ENCODE peak calls at places on chromosomes 1 and 21, in five cellular contexts. V, S, J, W and H are unnamed samples.

GRCh38 chr21:32889596-32889995 is 118.0 kb upstream of the PAXBP1 start:
- DNase-seq in V (no peak), S (no peak), J (no peak), W (peak; percentile 59), H (no peak)

GRCh38 chr1:30817083-30817450 is 59.5 kb upstream of the LAPTM5 start:
- DNase-seq in V (no peak), S (no peak), J (no peak), W (no peak), H (no peak)

GRCh38 chr21:41677671-41678015 is 89.2 kb downstream of the RIPK4 start:
- DNase-seq in V (no peak), S (no peak), J (no peak), W (peak; percentile 60), H (no peak)

GRCh38 chr1:175338447-175339135 is 146.0 kb upstream of the KIAA0040 start:
- DNase-seq in V (no peak), S (no peak), J (no peak), W (no peak), H (no peak)

GRCh38 chr1:29460211-29460610 is 223.9 kb downstream of the PTPRU start:
- DNase-seq in V (no peak), S (no peak), J (no peak), W (no peak), H (no peak)

GRCh38 chr21:44579056-44579832 is 1.2 kb downstream of the KRTAP10-5 start:
- DNase-seq in V (no peak), S (no peak), J (no peak), W (no peak), H (no peak)

GRCh38 chr1:214281030-214281901 is at the start of gene SMYD2:
- DNase-seq in V (no peak), S (no peak), J (peak; percentile 35), W (peak; percentile 64), H (peak; percentile 51)

GRCh38 chr1:20063861-20064292 is 6.1 kb upstream of the PLA2G5 start:
- DNase-seq in V (no peak), S (no peak), J (peak; percentile 87), W (peak; percentile 88), H (peak; percentile 83)

GRCh38 chr1:61980561-61980960 is 214.1 kb upstream of the L1TD1 start:
- DNase-seq in V (no peak), S (no peak), J (no peak), W (peak; percentile 2), H (peak; percentile 12)

GRCh38 chr1:176102243-176102642 is 104.8 kb downstream of the COP1 start:
- DNase-seq in V (no peak), S (no peak), J (peak; percentile 52), W (peak; percentile 21), H (peak; percentile 43)

GRCh38 chr1:223832637-223832943 is 13.2 kb downstream of the TP53BP2 start:
- DNase-seq in V (no peak), S (no peak), J (no peak), W (no peak), H (no peak)

GRCh38 chr1:229135773-229136172 is 135.1 kb upstream of the RAB4A start:
- DNase-seq in V (no peak), S (no peak), J (no peak), W (no peak), H (no peak)

GRCh38 chr1:227558807-227559186 is 4.6 kb upstream of the ZNF678 start:
- DNase-seq in V (no peak), S (no peak), J (no peak), W (no peak), H (no peak)

GRCh38 chr1:194544012-194544411 is 1357.6 kb upstream of the B3GALT2 start:
- DNase-seq in V (no peak), S (no peak), J (no peak), W (no peak), H (no peak)

GRCh38 chr1:236204043-236204442 is 61.7 kb downstream of the GPR137B start:
- DNase-seq in V (no peak), S (no peak), J (peak; percentile 65), W (no peak), H (peak; percentile 47)

GRCh38 chr1:208235983-208236761 is 8.0 kb downstream of the PLXNA2 start:
- DNase-seq in V (peak; percentile 44), S (no peak), J (peak; percentile 71), W (peak; percentile 80), H (peak; percentile 80)

GRCh38 chr1:219323426-219323825 is 149.7 kb downstream of the LYPLAL1 start:
- DNase-seq in V (no peak), S (no peak), J (peak; percentile 40), W (peak; percentile 23), H (peak; percentile 26)

GRCh38 chr1:42168798-42169197 is 4.3 kb upstream of the GUCA2A start:
- DNase-seq in V (no peak), S (no peak), J (no peak), W (no peak), H (no peak)

GRCh38 chr1:213983589-213984386 is 4.0 kb upstream of the PROX1 start:
- DNase-seq in V (no peak), S (no peak), J (no peak), W (no peak), H (no peak)

GRCh38 chr1:109959974-109960744 is 24.4 kb upstream of the AHCYL1 start:
- DNase-seq in V (no peak), S (no peak), J (peak; percentile 78), W (peak; percentile 80), H (peak; percentile 89)

GRCh38 chr1:109306832-109307362 is at the start of gene MYBPHL:
- DNase-seq in V (no peak), S (no peak), J (no peak), W (no peak), H (no peak)

GRCh38 chr1:65045022-65045786 is 78.9 kb upstream of the JAK1 start:
- DNase-seq in V (no peak), S (no peak), J (no peak), W (no peak), H (no peak)

GRCh38 chr1:159869173-159869572 is 6.7 kb upstream of the VSIG8 start:
- DNase-seq in V (no peak), S (no peak), J (peak; percentile 86), W (peak; percentile 84), H (peak; percentile 73)

GRCh38 chr1:234721476-234722266 is 111.7 kb upstream of the IRF2BP2 start:
- DNase-seq in V (no peak), S (no peak), J (peak; percentile 98), W (peak; percentile 97), H (peak; percentile 91)

GRCh38 chr1:198179556-198179981 is 22.8 kb downstream of the NEK7 start:
- DNase-seq in V (no peak), S (no peak), J (peak; percentile 74), W (peak; percentile 84), H (no peak)

GRCh38 chr1:154272999-154273563 is 652 bp downstream of the HAX1 start:
- DNase-seq in V (no peak), S (no peak), J (no peak), W (no peak), H (no peak)

GRCh38 chr1:172638885-172639831 is 19.7 kb upstream of the FASLG start:
- DNase-seq in V (no peak), S (peak; percentile 45), J (peak; percentile 99), W (peak; percentile 100), H (peak; percentile 97)

GRCh38 chr1:41149570-41149969 is 92.5 kb downstream of the SCMH1 start:
- DNase-seq in V (no peak), S (no peak), J (no peak), W (no peak), H (no peak)

GRCh38 chr1:205528887-205529825 is 24.7 kb downstream of the CDK18 start:
- DNase-seq in V (no peak), S (no peak), J (peak; percentile 50), W (peak; percentile 43), H (peak; percentile 66)
- H3K4me3 ChIP-seq in V (peak overlapping the region; percentile 60), S (no peak overlapping the region), J (no peak overlapping the region), W (peak overlapping the region; percentile 28), H (peak overlapping the region; percentile 43)

GRCh38 chr1:205456383-205456867 is 580 bp upstream of the BLACAT1 start:
- DNase-seq in V (no peak), S (no peak), J (no peak), W (no peak), H (no peak)
- H3K4me3 ChIP-seq in V (peak overlapping the region; percentile 45), S (no peak overlapping the region), J (no peak overlapping the region), W (no peak overlapping the region), H (no peak overlapping the region)

GRCh38 chr1:241630899-241631298 is 9.3 kb downstream of the CHML start:
- DNase-seq in V (no peak), S (no peak), J (no peak), W (no peak), H (no peak)

GRCh38 chr1:241624925-241625324 is 15.2 kb downstream of the CHML start:
- DNase-seq in V (no peak), S (no peak), J (no peak), W (peak; percentile 56), H (peak; percentile 48)

GRCh38 chr1:241630476-241630875 is 9.7 kb downstream of the CHML start:
- DNase-seq in V (no peak), S (no peak), J (no peak), W (no peak), H (no peak)

GRCh38 chr1:241630005-241630404 is 10.2 kb downstream of the CHML start:
- DNase-seq in V (no peak), S (no peak), J (no peak), W (no peak), H (no peak)

GRCh38 chr1:241627453-241628329 is 12.5 kb downstream of the CHML start:
- DNase-seq in V (no peak), S (no peak), J (peak; percentile 86), W (peak; percentile 81), H (peak; percentile 92)
- H3K4me3 ChIP-seq in V (no peak overlapping the region), S (no peak overlapping the region), J (no peak overlapping the region), W (no peak overlapping the region), H (no peak overlapping the region)

DNA sequence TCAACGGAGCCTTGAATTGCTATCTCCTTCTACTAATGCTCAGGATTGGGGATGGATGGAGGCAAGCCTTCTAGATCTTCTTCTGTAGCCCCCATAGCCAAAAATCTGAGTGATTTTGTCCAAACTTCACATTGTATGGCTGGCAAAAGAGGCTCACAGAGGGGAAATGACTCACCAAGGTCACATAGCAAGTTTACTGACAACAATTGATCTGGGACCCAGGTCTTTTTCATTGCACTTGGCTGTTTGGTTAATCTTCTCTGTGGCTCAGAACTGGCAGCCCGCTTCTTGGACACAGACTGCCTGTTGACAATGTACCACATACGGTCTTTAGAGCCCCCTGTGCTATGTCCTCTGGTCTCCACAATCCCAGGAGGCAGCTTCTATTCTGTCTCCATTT is 3.0 kb upstream of the LACTBL1 start:
- DNase-seq in V (no peak), S (no peak), J (peak; percentile 13), W (peak; percentile 24), H (peak; percentile 21)
- H3K4me3 ChIP-seq in V (no peak overlapping the region), S (no peak overlapping the region), J (no peak overlapping the region), W (no peak overlapping the region), H (no peak overlapping the region)

GRCh38 chr1:205519541-205520131 is 15.2 kb downstream of the CDK18 start:
- DNase-seq in V (no peak), S (no peak), J (no peak), W (no peak), H (no peak)
- H3K4me3 ChIP-seq in V (no peak overlapping the region), S (no peak overlapping the region), J (no peak overlapping the region), W (no peak overlapping the region), H (no peak overlapping the region)